ENCODE peak calls at places on chromosome 3, in eight cellular contexts. H is pancreas, C is OCI-LY7, U is breast epithelium, O is cardiac muscle cell, X is A549, M is mesendoderm, B is endothelial cell of umbilical vein. J is an unnamed sample.

GRCh38 chr3:38000965-38001455 is 10.4 kb downstream of the VILL start:
- DNase-seq in M (no peak), X (no peak), B (no peak), O (no peak), U (no peak), H (peak; percentile 56), C (no peak), J (no peak)

GRCh38 chr3:59502806-59503205 is 453.0 kb upstream of the CFAP20DC start:
- DNase-seq in M (no peak), H (no peak), O (peak; percentile 47), B (no peak), U (no peak), C (no peak), X (no peak), J (no peak)

GRCh38 chr3:27391796-27392195 is 22.6 kb upstream of the NEK10 start:
- DNase-seq in H (no peak), X (no peak), U (no peak), O (no peak), M (no peak), C (no peak), B (no peak), J (no peak)

GRCh38 chr3:16050641-16051467 is 123.6 kb upstream of the GALNT15 start:
- DNase-seq in B (peak; percentile 92), H (no peak), M (no peak), O (no peak), X (no peak), C (no peak), U (no peak), J (no peak)

GRCh38 chr3:64311424-64311920 is 86.2 kb upstream of the PRICKLE2 start:
- DNase-seq in X (no peak), C (no peak), U (no peak), M (no peak), B (peak; percentile 18), O (no peak), H (no peak), J (no peak)

GRCh38 chr3:10459954-10460754 is 45.2 kb downstream of the ATP2B2 start:
- DNase-seq in M (peak; percentile 98), U (peak; percentile 19), B (peak; percentile 59), X (peak; percentile 69), O (peak; percentile 86), H (no peak), C (peak; percentile 86), J (peak; percentile 54)

GRCh38 chr3:21055015-21055414 is 696.0 kb downstream of the ZNF385D start:
- DNase-seq in H (no peak), O (no peak), C (no peak), M (no peak), B (no peak), X (no peak), U (no peak), J (no peak)

GRCh38 chr3:69250014-69250413 is 127.6 kb upstream of the LMOD3 start:
- DNase-seq in U (no peak), B (no peak), M (peak; percentile 97), X (peak; percentile 18), C (no peak), H (no peak), O (peak; percentile 6), J (peak; percentile 95)

GRCh38 chr3:4505688-4506558 is 12.8 kb downstream of the ITPR1 start:
- DNase-seq in O (no peak), U (no peak), H (no peak), M (no peak), B (no peak), C (peak; percentile 53), X (no peak), J (no peak)

GRCh38 chr3:17986393-17986816 is 244.0 kb upstream of the TBC1D5 start:
- DNase-seq in C (peak; percentile 16), B (no peak), X (no peak), M (no peak), O (no peak), U (no peak), H (no peak), J (no peak)

GRCh38 chr3:140386357-140387100 is 291.3 kb upstream of the TRIM42 start:
- DNase-seq in U (no peak), O (peak; percentile 14), H (no peak), X (no peak), M (peak; percentile 8), C (no peak), B (no peak), J (no peak)

GRCh38 chr3:128861491-128861890 is 17.9 kb upstream of the ACAD9 start:
- DNase-seq in B (no peak), M (no peak), O (no peak), X (no peak), H (no peak), C (no peak), U (no peak), J (no peak)

GRCh38 chr3:181533811-181534210 is 177.9 kb upstream of the SOX2 start:
- DNase-seq in H (no peak), B (no peak), X (no peak), U (no peak), O (no peak), M (peak; percentile 1), C (no peak), J (no peak)

GRCh38 chr3:23430781-23431423 is 227.8 kb downstream of the UBE2E2 start:
- DNase-seq in C (no peak), H (no peak), X (no peak), B (no peak), O (no peak), M (no peak), U (no peak), J (no peak)

GRCh38 chr3:195916991-195917390 is 8.6 kb upstream of the TNK2 start:
- DNase-seq in M (no peak), C (no peak), U (no peak), X (no peak), H (no peak), B (no peak), O (no peak), J (no peak)

GRCh38 chr3:184738519-184738890 is 26.6 kb upstream of the MAGEF1 start:
- DNase-seq in U (no peak), C (no peak), H (no peak), M (no peak), B (no peak), X (no peak), O (no peak), J (no peak)

GRCh38 chr3:184739594-184740505 is 28.0 kb upstream of the MAGEF1 start:
- DNase-seq in M (no peak), C (no peak), X (no peak), O (no peak), U (no peak), B (no peak), H (no peak), J (no peak)

GRCh38 chr3:184737641-184738518 is 26.0 kb upstream of the MAGEF1 start:
- DNase-seq in M (no peak), H (peak; percentile 9), C (no peak), X (no peak), O (peak; percentile 85), U (peak; percentile 45), B (peak; percentile 23), J (no peak)

GRCh38 chr3:184740509-184741258 is 28.8 kb upstream of the MAGEF1 start:
- DNase-seq in B (no peak), H (peak; percentile 26), X (no peak), M (no peak), U (peak; percentile 62), C (no peak), O (peak; percentile 52), J (no peak)

GRCh38 chr3:184738982-184739381 is 27.1 kb upstream of the MAGEF1 start:
- DNase-seq in M (no peak), U (peak; percentile 7), X (no peak), O (no peak), B (no peak), C (no peak), H (no peak), J (no peak)
- H3K4me1 ChIP-seq in M (peaks cover 14% of the 10 kb centered on the region), U (no peaks in the 10 kb centered on the region), X (no peaks in the 10 kb centered on the region), O (peaks cover 20% of the 10 kb centered on the region), B (peaks cover 12% of the 10 kb centered on the region), C (no peaks in the 10 kb centered on the region), H (no peaks in the 10 kb centered on the region), J (no peaks in the 10 kb centered on the region)

GRCh38 chr3:99867594-99868437 is 50.2 kb downstream of the CMSS1 start:
- DNase-seq in C (no peak), B (no peak), O (no peak), H (no peak), X (no peak), M (peak; percentile 87), U (no peak), J (peak; percentile 13)
- H3K4me1 ChIP-seq in C (no peaks in the 10 kb centered on the region), B (peaks cover 57% of the 10 kb centered on the region), O (no peaks in the 10 kb centered on the region), H (peaks cover 10% of the 10 kb centered on the region), X (peaks cover 22% of the 10 kb centered on the region), M (peaks cover 8% of the 10 kb centered on the region), U (peaks cover 3% of the 10 kb centered on the region), J (peaks cover 13% of the 10 kb centered on the region)

DNA sequence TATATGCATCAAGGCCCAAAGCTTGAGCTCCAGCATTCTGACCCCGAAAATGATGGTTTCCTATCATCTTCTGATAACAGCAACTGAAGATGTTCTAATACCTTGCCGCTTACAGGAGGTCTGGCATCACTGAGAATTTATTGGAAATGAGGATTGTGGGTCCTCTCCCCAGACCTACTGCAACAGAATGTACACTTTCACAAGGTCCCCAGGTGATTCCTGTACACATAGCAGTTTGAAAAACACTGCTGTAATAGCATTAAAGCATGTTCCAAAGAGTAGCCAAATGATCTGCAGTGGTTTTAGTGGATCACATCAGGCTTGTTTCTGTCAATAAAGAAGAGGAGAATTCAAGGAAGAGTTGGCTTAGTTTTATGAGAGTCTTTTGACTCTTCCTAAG is 11.3 kb downstream of the TGFBR2 start:
- DNase-seq in H (no peak), O (no peak), B (no peak), U (no peak), M (no peak), X (no peak), C (no peak), J (no peak)
- H3K4me1 ChIP-seq in H (peaks cover 25% of the 10 kb centered on the region), O (peaks cover 10% of the 10 kb centered on the region), B (peaks cover 79% of the 10 kb centered on the region), U (no peaks in the 10 kb centered on the region), M (no peaks in the 10 kb centered on the region), X (peaks cover 89% of the 10 kb centered on the region), C (peaks cover 99% of the 10 kb centered on the region), J (peaks cover 85% of the 10 kb centered on the region)

GRCh38 chr3:157145566-157145965 is 14.4 kb downstream of the CCNL1 start:
- DNase-seq in H (no peak), C (no peak), B (no peak), O (peak; percentile 52), U (no peak), M (no peak), X (no peak), J (no peak)

GRCh38 chr3:157148123-157148889 is 11.6 kb downstream of the CCNL1 start:
- DNase-seq in X (no peak), U (no peak), B (no peak), M (no peak), C (no peak), O (no peak), H (no peak), J (no peak)

GRCh38 chr3:157147099-157147803 is 12.7 kb downstream of the CCNL1 start:
- DNase-seq in C (no peak), O (no peak), X (no peak), M (no peak), B (no peak), H (no peak), U (no peak), J (no peak)

GRCh38 chr3:157149136-157149696 is 10.7 kb downstream of the CCNL1 start:
- DNase-seq in O (no peak), B (no peak), M (no peak), C (no peak), H (no peak), U (no peak), X (no peak), J (no peak)

DNA sequence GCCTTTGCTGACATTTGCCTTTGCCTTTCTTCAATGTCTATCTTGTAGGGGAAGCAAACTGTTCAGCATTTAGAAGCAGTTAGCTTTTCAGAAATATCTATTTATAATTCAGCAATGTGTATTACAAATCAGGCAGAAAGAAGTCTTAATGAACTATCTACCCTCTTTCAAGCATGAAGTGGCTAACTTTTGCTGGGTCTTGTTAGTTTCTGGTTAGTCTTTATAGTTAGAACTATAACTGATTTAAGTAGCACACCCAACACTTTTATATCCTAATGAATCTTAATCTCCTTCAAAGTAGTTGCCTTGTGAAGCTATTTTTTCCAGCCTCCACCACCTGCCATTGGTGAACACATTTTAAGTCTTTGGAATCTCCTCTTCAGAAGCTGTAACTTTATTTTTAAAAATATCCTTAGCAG is 13.3 kb downstream of the CCNL1 start:
- DNase-seq in H (no peak), X (no peak), C (no peak), U (no peak), B (no peak), M (no peak), O (no peak), J (no peak)
- H3K4me1 ChIP-seq in H (no peaks in the 10 kb centered on the region), X (no peaks in the 10 kb centered on the region), C (peaks cover 29% of the 10 kb centered on the region), U (no peaks in the 10 kb centered on the region), B (no peaks in the 10 kb centered on the region), M (no peaks in the 10 kb centered on the region), O (no peaks in the 10 kb centered on the region), J (peaks cover 6% of the 10 kb centered on the region)

J was measured in CD4-positive, CD25-positive, alpha-beta regulatory T cell.